ENCODE peak calls at places on chromosomes 3 and 15, in eight cellular contexts. One of them, this sample, is unnamed. For H3K36me3, the result is how much of the 10 kb centered on the place peaks cover.

GRCh38 chr15:39925112-39925830 is 5.2 kb upstream of the GPR176 start:
- DNase-seq in GM12878: no peak
- DNase-seq in spleen: no peak
- DNase-seq in neuronal stem cell: no peak
- DNase-seq in body of pancreas: no peak
- DNase-seq in IMR-90: peak
- DNase-seq in tibial nerve: no peak
- DNase-seq in PC-9: no peak
- DNase-seq in this sample: no peak

GRCh38 chr3:158381274-158381868 is 189.6 kb upstream of the MLF1 start:
- DNase-seq in GM12878: no peak
- DNase-seq in spleen: no peak
- DNase-seq in neuronal stem cell: no peak
- DNase-seq in body of pancreas: no peak
- DNase-seq in IMR-90: peak
- DNase-seq in tibial nerve: no peak
- DNase-seq in PC-9: no peak
- DNase-seq in this sample: no peak

GRCh38 chr15:52678468-52679231 is 538 bp downstream of the ATOSA start:
- DNase-seq in GM12878: no peak
- DNase-seq in spleen: peak
- DNase-seq in neuronal stem cell: peak
- DNase-seq in body of pancreas: peak
- DNase-seq in IMR-90: peak
- DNase-seq in tibial nerve: peak
- DNase-seq in PC-9: peak
- DNase-seq in this sample: peak

GRCh38 chr3:194163697-194164096 is 27.7 kb downstream of the HES1 start:
- DNase-seq in GM12878: no peak
- DNase-seq in spleen: no peak
- DNase-seq in neuronal stem cell: no peak
- DNase-seq in body of pancreas: no peak
- DNase-seq in IMR-90: no peak
- DNase-seq in tibial nerve: no peak
- DNase-seq in PC-9: no peak
- DNase-seq in this sample: no peak

GRCh38 chr3:134347516-134347915 is 26.7 kb downstream of the AMOTL2 start:
- DNase-seq in GM12878: no peak
- DNase-seq in spleen: peak
- DNase-seq in neuronal stem cell: no peak
- DNase-seq in body of pancreas: peak
- DNase-seq in IMR-90: no peak
- DNase-seq in tibial nerve: no peak
- DNase-seq in PC-9: no peak
- DNase-seq in this sample: no peak

GRCh38 chr3:106345353-106346027 is 476.7 kb upstream of the CBLB start:
- DNase-seq in GM12878: no peak
- DNase-seq in spleen: no peak
- DNase-seq in neuronal stem cell: no peak
- DNase-seq in body of pancreas: no peak
- DNase-seq in IMR-90: peak
- DNase-seq in tibial nerve: peak
- DNase-seq in PC-9: peak
- DNase-seq in this sample: no peak

GRCh38 chr15:80749589-80749988 is 29.6 kb upstream of the CEMIP start:
- DNase-seq in GM12878: no peak
- DNase-seq in spleen: no peak
- DNase-seq in neuronal stem cell: no peak
- DNase-seq in body of pancreas: no peak
- DNase-seq in IMR-90: peak
- DNase-seq in tibial nerve: no peak
- DNase-seq in PC-9: no peak
- DNase-seq in this sample: no peak

GRCh38 chr15:48565560-48566482 is 79.7 kb downstream of the FBN1 start:
- DNase-seq in GM12878: no peak
- DNase-seq in spleen: no peak
- DNase-seq in neuronal stem cell: no peak
- DNase-seq in body of pancreas: no peak
- DNase-seq in IMR-90: peak
- DNase-seq in tibial nerve: no peak
- DNase-seq in PC-9: peak
- DNase-seq in this sample: peak

GRCh38 chr3:107675233-107675900 is 152.6 kb downstream of the BBX start:
- DNase-seq in GM12878: no peak
- DNase-seq in spleen: no peak
- DNase-seq in neuronal stem cell: no peak
- DNase-seq in body of pancreas: no peak
- DNase-seq in IMR-90: no peak
- DNase-seq in tibial nerve: no peak
- DNase-seq in PC-9: no peak
- DNase-seq in this sample: no peak

GRCh38 chr15:59991919-59992318 is 12.2 kb upstream of the FOXB1 start:
- DNase-seq in GM12878: no peak
- DNase-seq in spleen: no peak
- DNase-seq in neuronal stem cell: no peak
- DNase-seq in body of pancreas: no peak
- DNase-seq in IMR-90: no peak
- DNase-seq in tibial nerve: no peak
- DNase-seq in PC-9: no peak
- DNase-seq in this sample: no peak

GRCh38 chr3:32952369-32953067 is 1.1 kb downstream of the CCR4 start:
- DNase-seq in GM12878: no peak
- DNase-seq in spleen: no peak
- DNase-seq in neuronal stem cell: no peak
- DNase-seq in body of pancreas: no peak
- DNase-seq in IMR-90: no peak
- DNase-seq in tibial nerve: no peak
- DNase-seq in PC-9: no peak
- DNase-seq in this sample: no peak

GRCh38 chr3:354433-354832 is 157.9 kb downstream of the CHL1 start:
- DNase-seq in GM12878: peak
- DNase-seq in spleen: no peak
- DNase-seq in neuronal stem cell: peak
- DNase-seq in body of pancreas: peak
- DNase-seq in IMR-90: peak
- DNase-seq in tibial nerve: peak
- DNase-seq in PC-9: peak
- DNase-seq in this sample: no peak

GRCh38 chr3:162211470-162211869 is 714.9 kb downstream of the OTOL1 start:
- DNase-seq in GM12878: no peak
- DNase-seq in spleen: no peak
- DNase-seq in neuronal stem cell: no peak
- DNase-seq in body of pancreas: no peak
- DNase-seq in IMR-90: no peak
- DNase-seq in tibial nerve: no peak
- DNase-seq in PC-9: no peak
- DNase-seq in this sample: no peak

GRCh38 chr15:65038838-65039237 is 6.3 kb upstream of the SLC51B start:
- DNase-seq in GM12878: no peak
- DNase-seq in spleen: no peak
- DNase-seq in neuronal stem cell: no peak
- DNase-seq in body of pancreas: no peak
- DNase-seq in IMR-90: no peak
- DNase-seq in tibial nerve: no peak
- DNase-seq in PC-9: no peak
- DNase-seq in this sample: no peak

DNA sequence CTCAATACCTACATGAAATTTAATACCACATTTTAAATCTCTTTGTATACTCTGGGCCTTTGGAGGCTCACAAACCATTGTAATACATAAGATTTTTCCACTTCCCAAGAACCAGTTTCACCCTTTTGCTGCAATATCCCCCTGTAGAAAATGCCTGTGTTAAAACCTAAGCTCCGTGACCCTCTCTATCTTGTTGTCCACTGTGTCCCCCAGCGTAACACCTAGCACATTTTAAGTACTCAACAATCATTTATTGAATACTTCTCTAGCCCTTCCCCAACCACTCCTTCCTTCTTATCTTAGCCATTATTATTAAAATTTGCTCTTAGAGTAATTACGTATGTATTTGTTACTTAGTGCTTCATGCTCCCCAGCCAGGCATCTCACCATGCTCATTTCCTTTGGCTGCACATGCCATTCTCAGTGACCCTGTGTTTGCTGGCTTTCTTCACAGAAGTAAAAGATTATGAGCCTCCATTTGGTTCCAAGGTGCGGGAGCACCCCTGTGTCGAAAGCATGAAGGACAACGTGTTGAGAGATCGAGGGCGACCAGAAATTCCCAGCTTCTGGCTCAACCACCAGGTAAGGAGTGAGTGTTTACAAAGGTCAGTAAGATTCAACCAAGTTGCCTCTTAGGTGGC is 81.6 kb downstream of the TGFBR2 start:
- DNase-seq in GM12878: no peak
- DNase-seq in spleen: no peak
- DNase-seq in neuronal stem cell: no peak
- DNase-seq in body of pancreas: no peak
- DNase-seq in IMR-90: no peak
- DNase-seq in tibial nerve: no peak
- DNase-seq in PC-9: no peak
- DNase-seq in this sample: no peak
- H3K36me3 ChIP-seq in GM12878: under half
- H3K36me3 ChIP-seq in spleen: under half
- H3K36me3 ChIP-seq in neuronal stem cell: under half
- H3K36me3 ChIP-seq in body of pancreas: under half
- H3K36me3 ChIP-seq in IMR-90: under half
- H3K36me3 ChIP-seq in tibial nerve: under half
- H3K36me3 ChIP-seq in PC-9: under half
- H3K36me3 ChIP-seq in this sample: under half

GRCh38 chr3:156547637-156548036 is 7.3 kb downstream of the SSR3 start:
- DNase-seq in GM12878: no peak
- DNase-seq in spleen: no peak
- DNase-seq in neuronal stem cell: no peak
- DNase-seq in body of pancreas: no peak
- DNase-seq in IMR-90: peak
- DNase-seq in tibial nerve: no peak
- DNase-seq in PC-9: no peak
- DNase-seq in this sample: no peak
- H3K36me3 ChIP-seq in GM12878: half or more
- H3K36me3 ChIP-seq in spleen: under half
- H3K36me3 ChIP-seq in neuronal stem cell: under half
- H3K36me3 ChIP-seq in body of pancreas: under half
- H3K36me3 ChIP-seq in IMR-90: under half
- H3K36me3 ChIP-seq in tibial nerve: under half
- H3K36me3 ChIP-seq in PC-9: half or more
- H3K36me3 ChIP-seq in this sample: half or more

GRCh38 chr15:99735868-99736267 is 2.6 kb upstream of the LYSMD4 start:
- DNase-seq in GM12878: no peak
- DNase-seq in spleen: no peak
- DNase-seq in neuronal stem cell: no peak
- DNase-seq in body of pancreas: no peak
- DNase-seq in IMR-90: no peak
- DNase-seq in tibial nerve: no peak
- DNase-seq in PC-9: no peak
- DNase-seq in this sample: peak

GRCh38 chr15:99736702-99737101 is 3.5 kb upstream of the LYSMD4 start:
- DNase-seq in GM12878: no peak
- DNase-seq in spleen: no peak
- DNase-seq in neuronal stem cell: no peak
- DNase-seq in body of pancreas: no peak
- DNase-seq in IMR-90: no peak
- DNase-seq in tibial nerve: no peak
- DNase-seq in PC-9: no peak
- DNase-seq in this sample: no peak

GRCh38 chr15:99732711-99733267 is 448 bp downstream of the LYSMD4 start:
- DNase-seq in GM12878: no peak
- DNase-seq in spleen: peak
- DNase-seq in neuronal stem cell: no peak
- DNase-seq in body of pancreas: no peak
- DNase-seq in IMR-90: no peak
- DNase-seq in tibial nerve: no peak
- DNase-seq in PC-9: no peak
- DNase-seq in this sample: no peak

GRCh38 chr15:99733268-99734039 is at the start of gene LYSMD4:
- DNase-seq in GM12878: peak
- DNase-seq in spleen: peak
- DNase-seq in neuronal stem cell: peak
- DNase-seq in body of pancreas: peak
- DNase-seq in IMR-90: peak
- DNase-seq in tibial nerve: peak
- DNase-seq in PC-9: peak
- DNase-seq in this sample: peak

DNA sequence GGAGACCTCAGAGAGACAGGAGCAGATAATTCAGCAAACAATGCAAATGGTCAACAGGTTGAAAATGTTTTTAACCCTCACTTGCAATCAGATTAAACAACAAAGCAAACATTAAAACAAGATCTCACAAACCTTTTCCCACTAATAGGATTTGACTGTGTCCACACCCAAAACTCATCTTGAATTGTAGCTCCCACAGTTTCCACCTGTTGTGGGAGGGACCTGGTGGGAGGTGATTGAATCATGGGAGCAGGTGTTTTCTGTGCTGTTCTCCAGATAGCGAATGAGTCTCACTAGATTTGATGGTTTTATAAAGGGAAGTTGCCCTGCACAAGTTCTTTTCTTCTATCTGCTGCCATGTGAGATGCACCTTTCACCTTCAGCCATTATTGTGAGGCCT is 1.3 kb upstream of the LYSMD4 start:
- DNase-seq in GM12878: no peak
- DNase-seq in spleen: no peak
- DNase-seq in neuronal stem cell: no peak
- DNase-seq in body of pancreas: no peak
- DNase-seq in IMR-90: no peak
- DNase-seq in tibial nerve: no peak
- DNase-seq in PC-9: no peak
- DNase-seq in this sample: peak
- H3K36me3 ChIP-seq in GM12878: under half
- H3K36me3 ChIP-seq in spleen: under half
- H3K36me3 ChIP-seq in neuronal stem cell: under half
- H3K36me3 ChIP-seq in body of pancreas: under half
- H3K36me3 ChIP-seq in IMR-90: under half
- H3K36me3 ChIP-seq in tibial nerve: under half
- H3K36me3 ChIP-seq in PC-9: under half
- H3K36me3 ChIP-seq in this sample: under half

GRCh38 chr3:64548200-64548889 is 139.5 kb downstream of the ADAMTS9 start:
- DNase-seq in GM12878: no peak
- DNase-seq in spleen: no peak
- DNase-seq in neuronal stem cell: no peak
- DNase-seq in body of pancreas: peak
- DNase-seq in IMR-90: peak
- DNase-seq in tibial nerve: peak
- DNase-seq in PC-9: no peak
- DNase-seq in this sample: no peak
- H3K36me3 ChIP-seq in GM12878: under half
- H3K36me3 ChIP-seq in spleen: under half
- H3K36me3 ChIP-seq in neuronal stem cell: under half
- H3K36me3 ChIP-seq in body of pancreas: under half
- H3K36me3 ChIP-seq in IMR-90: under half
- H3K36me3 ChIP-seq in tibial nerve: under half
- H3K36me3 ChIP-seq in PC-9: under half
- H3K36me3 ChIP-seq in this sample: under half

GRCh38 chr3:127612966-127613365 is 14.8 kb downstream of the MCM2 start:
- DNase-seq in GM12878: no peak
- DNase-seq in spleen: no peak
- DNase-seq in neuronal stem cell: no peak
- DNase-seq in body of pancreas: no peak
- DNase-seq in IMR-90: no peak
- DNase-seq in tibial nerve: no peak
- DNase-seq in PC-9: no peak
- DNase-seq in this sample: no peak
- H3K36me3 ChIP-seq in GM12878: half or more
- H3K36me3 ChIP-seq in spleen: under half
- H3K36me3 ChIP-seq in neuronal stem cell: half or more
- H3K36me3 ChIP-seq in body of pancreas: under half
- H3K36me3 ChIP-seq in IMR-90: under half
- H3K36me3 ChIP-seq in tibial nerve: under half
- H3K36me3 ChIP-seq in PC-9: under half
- H3K36me3 ChIP-seq in this sample: half or more

GRCh38 chr3:12591456-12591855 is 34.6 kb downstream of the MKRN2 start:
- DNase-seq in GM12878: no peak
- DNase-seq in spleen: no peak
- DNase-seq in neuronal stem cell: no peak
- DNase-seq in body of pancreas: no peak
- DNase-seq in IMR-90: no peak
- DNase-seq in tibial nerve: no peak
- DNase-seq in PC-9: no peak
- DNase-seq in this sample: no peak
- H3K36me3 ChIP-seq in GM12878: under half
- H3K36me3 ChIP-seq in spleen: under half
- H3K36me3 ChIP-seq in neuronal stem cell: under half
- H3K36me3 ChIP-seq in body of pancreas: under half
- H3K36me3 ChIP-seq in IMR-90: half or more
- H3K36me3 ChIP-seq in tibial nerve: under half
- H3K36me3 ChIP-seq in PC-9: under half
- H3K36me3 ChIP-seq in this sample: half or more